ENCODE peak calls at places on chromosomes 13 and 19, in eight cellular contexts. One of them, this sample, is unnamed.

GRCh38 chr13:76792680-76793334 is 93.4 kb downstream of the KCTD12 start:
- DNase-seq in activated CD8-positive, alpha-beta T cell treated with anti-CD3 and anti-CD28 coated beads for 36 hours: no peak
- DNase-seq in globus pallidus: peak; percentile 41
- DNase-seq in Right ventricle myocardium superior: no peak
- DNase-seq in H54: no peak
- DNase-seq in posterior cingulate gyrus: no peak
- DNase-seq in endothelial cell: no peak
- DNase-seq in SJSA1: no peak
- DNase-seq in this sample: no peak

GRCh38 chr19:17555480-17555928 is at the start of gene COLGALT1:
- DNase-seq in activated CD8-positive, alpha-beta T cell treated with anti-CD3 and anti-CD28 coated beads for 36 hours: peak; percentile 100
- DNase-seq in globus pallidus: peak; percentile 97
- DNase-seq in Right ventricle myocardium superior: peak; percentile 100
- DNase-seq in H54: peak; percentile 97
- DNase-seq in posterior cingulate gyrus: peak; percentile 100
- DNase-seq in endothelial cell: peak; percentile 94
- DNase-seq in SJSA1: peak; percentile 98
- DNase-seq in this sample: peak; percentile 84

GRCh38 chr19:10690351-10690781 is 10.9 kb upstream of the QTRT1 start:
- DNase-seq in activated CD8-positive, alpha-beta T cell treated with anti-CD3 and anti-CD28 coated beads for 36 hours: no peak
- DNase-seq in globus pallidus: no peak
- DNase-seq in Right ventricle myocardium superior: no peak
- DNase-seq in H54: no peak
- DNase-seq in posterior cingulate gyrus: no peak
- DNase-seq in endothelial cell: no peak
- DNase-seq in SJSA1: no peak
- DNase-seq in this sample: no peak

GRCh38 chr19:5228932-5229777 is 111.5 kb downstream of the PTPRS start:
- DNase-seq in activated CD8-positive, alpha-beta T cell treated with anti-CD3 and anti-CD28 coated beads for 36 hours: peak; percentile 19
- DNase-seq in globus pallidus: no peak
- DNase-seq in Right ventricle myocardium superior: no peak
- DNase-seq in H54: no peak
- DNase-seq in posterior cingulate gyrus: peak; percentile 70
- DNase-seq in endothelial cell: no peak
- DNase-seq in SJSA1: no peak
- DNase-seq in this sample: no peak

GRCh38 chr13:108572782-108573211 is 56.6 kb upstream of the MYO16 start:
- DNase-seq in activated CD8-positive, alpha-beta T cell treated with anti-CD3 and anti-CD28 coated beads for 36 hours: no peak
- DNase-seq in globus pallidus: no peak
- DNase-seq in Right ventricle myocardium superior: no peak
- DNase-seq in H54: no peak
- DNase-seq in posterior cingulate gyrus: no peak
- DNase-seq in endothelial cell: no peak
- DNase-seq in SJSA1: no peak
- DNase-seq in this sample: no peak

GRCh38 chr13:113207890-113208423 is 512 bp downstream of the PCID2 start:
- DNase-seq in activated CD8-positive, alpha-beta T cell treated with anti-CD3 and anti-CD28 coated beads for 36 hours: peak; percentile 24
- DNase-seq in globus pallidus: no peak
- DNase-seq in Right ventricle myocardium superior: peak; percentile 57
- DNase-seq in H54: peak; percentile 60
- DNase-seq in posterior cingulate gyrus: peak; percentile 74
- DNase-seq in endothelial cell: peak; percentile 63
- DNase-seq in SJSA1: no peak
- DNase-seq in this sample: peak; percentile 65

GRCh38 chr19:27740396-27740795 is 1472.6 kb downstream of the UQCRFS1 start:
- DNase-seq in activated CD8-positive, alpha-beta T cell treated with anti-CD3 and anti-CD28 coated beads for 36 hours: no peak
- DNase-seq in globus pallidus: no peak
- DNase-seq in Right ventricle myocardium superior: no peak
- DNase-seq in H54: no peak
- DNase-seq in posterior cingulate gyrus: no peak
- DNase-seq in endothelial cell: no peak
- DNase-seq in SJSA1: peak; percentile 80
- DNase-seq in this sample: no peak

GRCh38 chr13:37484056-37484455 is 114.5 kb downstream of the POSTN start:
- DNase-seq in activated CD8-positive, alpha-beta T cell treated with anti-CD3 and anti-CD28 coated beads for 36 hours: no peak
- DNase-seq in globus pallidus: no peak
- DNase-seq in Right ventricle myocardium superior: no peak
- DNase-seq in H54: no peak
- DNase-seq in posterior cingulate gyrus: no peak
- DNase-seq in endothelial cell: no peak
- DNase-seq in SJSA1: no peak
- DNase-seq in this sample: no peak

GRCh38 chr19:3346677-3347353 is 19.6 kb upstream of the NFIC start:
- DNase-seq in activated CD8-positive, alpha-beta T cell treated with anti-CD3 and anti-CD28 coated beads for 36 hours: no peak
- DNase-seq in globus pallidus: peak; percentile 88
- DNase-seq in Right ventricle myocardium superior: peak; percentile 87
- DNase-seq in H54: no peak
- DNase-seq in posterior cingulate gyrus: peak; percentile 96
- DNase-seq in endothelial cell: no peak
- DNase-seq in SJSA1: no peak
- DNase-seq in this sample: no peak

GRCh38 chr13:87810391-87810801 is 139.2 kb downstream of the SLITRK5 start:
- DNase-seq in activated CD8-positive, alpha-beta T cell treated with anti-CD3 and anti-CD28 coated beads for 36 hours: no peak
- DNase-seq in globus pallidus: no peak
- DNase-seq in Right ventricle myocardium superior: no peak
- DNase-seq in H54: no peak
- DNase-seq in posterior cingulate gyrus: no peak
- DNase-seq in endothelial cell: no peak
- DNase-seq in SJSA1: no peak
- DNase-seq in this sample: no peak

GRCh38 chr19:1471514-1472107 is 7.4 kb downstream of the C19orf25 start:
- DNase-seq in activated CD8-positive, alpha-beta T cell treated with anti-CD3 and anti-CD28 coated beads for 36 hours: peak; percentile 35
- DNase-seq in globus pallidus: peak; percentile 48
- DNase-seq in Right ventricle myocardium superior: no peak
- DNase-seq in H54: no peak
- DNase-seq in posterior cingulate gyrus: no peak
- DNase-seq in endothelial cell: no peak
- DNase-seq in SJSA1: no peak
- DNase-seq in this sample: no peak

This sample was measured in T1000.